ENCODE peak calls at places on chromosomes 5 and 9, in eight cellular contexts. Q is dorsolateral prefrontal cortex; V is stimulated activated naive CD4-positive, alpha-beta T cell; I is amniotic stem cell; U is RKO; G is astrocyte of the spinal cord; C is M059J; O is T1000. M is an unnamed sample.

GRCh38 chr9:114015607-114016006 is 62.5 kb downstream of the AMBP start:
- DNase-seq in Q (no peak), O (no peak), V (no peak), U (no peak), C (no peak), I (no peak), G (no peak), M (no peak)

GRCh38 chr9:19875291-19875910 is 86.6 kb upstream of the SLC24A2 start:
- DNase-seq in O (no peak), U (no peak), C (peak; percentile 8), Q (no peak), I (no peak), V (no peak), G (no peak), M (no peak)

GRCh38 chr9:24986331-24986730 is 440.6 kb upstream of the IZUMO3 start:
- DNase-seq in C (no peak), G (no peak), Q (no peak), U (peak; percentile 2), O (no peak), V (no peak), I (no peak), M (no peak)

GRCh38 chr9:70486127-70486526 is 71.7 kb upstream of the KLF9 start:
- DNase-seq in G (no peak), U (no peak), V (no peak), I (no peak), Q (no peak), O (no peak), C (no peak), M (no peak)

GRCh38 chr5:56415356-56415765 is 182.2 kb upstream of the ANKRD55 start:
- DNase-seq in I (no peak), V (no peak), O (no peak), U (no peak), Q (no peak), C (peak; percentile 71), G (peak; percentile 43), M (no peak)

GRCh38 chr5:88880196-88880595 is 2.8 kb downstream of the MEF2C start:
- DNase-seq in U (no peak), C (no peak), O (no peak), I (no peak), G (no peak), Q (no peak), V (no peak), M (no peak)

GRCh38 chr5:150000990-150001659 is 586 bp downstream of the HMGXB3 start:
- DNase-seq in Q (no peak), I (no peak), O (no peak), V (peak; percentile 46), U (peak; percentile 61), G (peak; percentile 24), C (peak; percentile 50), M (no peak)

GRCh38 chr9:27154923-27155322 is 45.9 kb downstream of the TEK start:
- DNase-seq in U (no peak), C (peak; percentile 96), V (no peak), O (no peak), G (peak; percentile 95), I (peak; percentile 29), Q (no peak), M (no peak)

GRCh38 chr5:14720236-14720923 is 55.9 kb downstream of the OTULIN start:
- DNase-seq in U (peak; percentile 43), G (peak; percentile 64), Q (no peak), V (no peak), I (peak; percentile 31), C (peak; percentile 85), O (no peak), M (no peak)

GRCh38 chr9:91071185-91071990 is 269.8 kb downstream of the SYK start:
- DNase-seq in Q (no peak), C (peak; percentile 87), V (no peak), O (peak; percentile 66), G (peak; percentile 86), I (no peak), U (peak; percentile 5), M (no peak)

GRCh38 chr5:112604741-112605390 is 132.8 kb upstream of the APC start:
- DNase-seq in V (no peak), G (no peak), I (no peak), O (no peak), U (peak; percentile 48), Q (no peak), C (no peak), M (no peak)

GRCh38 chr5:121741156-121741555 is 110.5 kb upstream of the FTMT start:
- DNase-seq in C (no peak), I (no peak), Q (no peak), U (no peak), V (no peak), O (no peak), G (no peak), M (no peak)

GRCh38 chr9:96038271-96038670 is 162.8 kb downstream of the ERCC6L2 start:
- DNase-seq in I (no peak), U (no peak), Q (no peak), G (no peak), V (no peak), C (no peak), O (no peak), M (no peak)

GRCh38 chr5:7856855-7857254 is 5.9 kb upstream of the CFAP90 start:
- DNase-seq in G (peak; percentile 22), U (peak; percentile 32), C (peak; percentile 36), V (peak; percentile 15), O (no peak), I (no peak), Q (peak; percentile 46), M (no peak)

GRCh38 chr9:114522847-114523246 is 17.6 kb upstream of the WHRN start:
- DNase-seq in O (no peak), U (no peak), G (no peak), Q (no peak), C (no peak), I (no peak), V (no peak), M (no peak)

GRCh38 chr9:109793196-109793595 is 13.2 kb downstream of the PALM2AKAP2 start:
- DNase-seq in C (peak; percentile 96), G (peak; percentile 93), Q (no peak), U (peak; percentile 30), I (peak; percentile 70), O (peak; percentile 48), V (no peak), M (no peak)

GRCh38 chr5:177428574-177429217 is 2.2 kb downstream of the GRK6 start:
- DNase-seq in Q (no peak), V (no peak), C (no peak), G (no peak), U (no peak), O (no peak), I (no peak), M (no peak)

GRCh38 chr5:34804913-34805312 is 34.1 kb upstream of the TTC23L start:
- DNase-seq in V (no peak), U (no peak), Q (no peak), O (no peak), I (no peak), G (peak; percentile 66), C (no peak), M (no peak)

GRCh38 chr5:67115804-67116203 is 80.8 kb downstream of the CD180 start:
- DNase-seq in O (no peak), G (no peak), V (no peak), U (no peak), Q (no peak), I (no peak), C (no peak), M (no peak)

GRCh38 chr9:109861499-109861898 is 81.5 kb downstream of the PALM2AKAP2 start:
- DNase-seq in O (no peak), I (no peak), C (no peak), G (no peak), U (no peak), V (no peak), Q (no peak), M (peak; percentile 20)

M was measured in hypothalamus.